ENCODE peak calls at places on chromosomes 12 and 14, in ten cellular contexts. I is H1, E is Panc1, W is GM23338, F is stomach, A is GM12891, Q is spleen, C is sigmoid colon, D is upper lobe of left lung, U is HepG2. L is an unnamed sample.

GRCh38 chr14:104009297-104009696 is 67.0 kb upstream of the RD3L start:
- DNase-seq in U (no peak), Q (no peak), C (no peak), I (no peak), E (no peak), W (no peak), F (no peak), D (no peak), A (no peak), L (no peak)

GRCh38 chr12:12180575-12180974 is 86.3 kb downstream of the LRP6 start:
- DNase-seq in E (no peak), Q (no peak), A (no peak), W (no peak), U (no peak), C (no peak), D (no peak), I (no peak), F (no peak), L (no peak)

GRCh38 chr12:121792607-121793500 is 634 bp downstream of the RHOF start:
- DNase-seq in U (peak), C (no peak), Q (peak), W (peak), E (no peak), A (no peak), D (peak), F (peak), I (no peak), L (no peak)

GRCh38 chr14:91149462-91149861 is 35.6 kb downstream of the DGLUCY start:
- DNase-seq in I (no peak), C (peak), D (peak), U (peak), Q (no peak), E (peak), F (peak), W (no peak), A (no peak), L (peak)

GRCh38 chr14:89918721-89919120 is 35.8 kb downstream of the EFCAB11 start:
- DNase-seq in E (no peak), A (no peak), W (no peak), C (no peak), Q (no peak), D (no peak), U (no peak), I (no peak), F (no peak), L (no peak)

GRCh38 chr12:12872139-12872933 is 19.0 kb upstream of the GPRC5A start:
- DNase-seq in I (no peak), F (peak), D (peak), A (no peak), E (no peak), W (peak), C (no peak), Q (no peak), U (peak), L (no peak)

GRCh38 chr12:77847060-77847541 is 16.4 kb downstream of the NAV3 start:
- DNase-seq in Q (no peak), U (no peak), E (peak), W (no peak), I (no peak), F (no peak), C (no peak), D (no peak), A (peak), L (no peak)

GRCh38 chr14:106277503-106277902 is 751.1 kb downstream of the TMEM121 start:
- DNase-seq in W (no peak), Q (no peak), U (peak), A (no peak), D (no peak), E (peak), C (no peak), F (peak), I (no peak), L (no peak)

GRCh38 chr12:64009321-64010068 is 165.0 kb downstream of the SRGAP1 start:
- DNase-seq in W (no peak), I (no peak), F (no peak), D (no peak), U (no peak), A (no peak), C (no peak), E (no peak), Q (no peak), L (no peak)

GRCh38 chr12:57715786-57716185 is 21.9 kb downstream of the OS9 start:
- DNase-seq in A (no peak), U (no peak), W (no peak), I (no peak), Q (no peak), F (no peak), E (no peak), C (no peak), D (no peak), L (peak)

GRCh38 chr14:102545461-102546265 is 36.1 kb upstream of the ANKRD9 start:
- DNase-seq in W (peak), Q (no peak), E (no peak), I (no peak), F (no peak), C (no peak), U (peak), A (no peak), D (no peak), L (no peak)

GRCh38 chr12:65022960-65023359 is 98.1 kb downstream of the WIF1 start:
- DNase-seq in U (no peak), C (no peak), W (no peak), E (no peak), Q (no peak), D (no peak), I (no peak), F (no peak), A (no peak), L (no peak)

GRCh38 chr12:51238510-51239334 is at the start of gene DAZAP2:
- DNase-seq in W (peak), E (peak), A (peak), I (peak), Q (peak), U (peak), F (peak), C (peak), D (peak), L (peak)

GRCh38 chr14:34030864-34031263 is 80.0 kb upstream of the EGLN3 start:
- DNase-seq in F (no peak), W (no peak), C (no peak), I (no peak), E (no peak), D (no peak), U (no peak), A (no peak), Q (no peak), L (no peak)

GRCh38 chr12:89084751-89085150 is 267.6 kb downstream of the DUSP6 start:
- DNase-seq in W (no peak), I (no peak), D (no peak), A (no peak), C (no peak), E (no peak), Q (no peak), F (no peak), U (no peak), L (no peak)

GRCh38 chr12:89087149-89087834 is 265.0 kb downstream of the DUSP6 start:
- DNase-seq in C (no peak), E (no peak), I (no peak), W (peak), U (no peak), A (no peak), Q (no peak), D (no peak), F (peak), L (no peak)

GRCh38 chr12:89083491-89083890 is 268.8 kb downstream of the DUSP6 start:
- DNase-seq in Q (no peak), D (no peak), A (no peak), I (no peak), W (no peak), U (no peak), F (no peak), C (no peak), E (no peak), L (no peak)

GRCh38 chr12:89087876-89088275 is 264.4 kb downstream of the DUSP6 start:
- DNase-seq in U (no peak), E (no peak), F (no peak), D (no peak), I (no peak), C (no peak), A (no peak), W (peak), Q (no peak), L (no peak)

DNA sequence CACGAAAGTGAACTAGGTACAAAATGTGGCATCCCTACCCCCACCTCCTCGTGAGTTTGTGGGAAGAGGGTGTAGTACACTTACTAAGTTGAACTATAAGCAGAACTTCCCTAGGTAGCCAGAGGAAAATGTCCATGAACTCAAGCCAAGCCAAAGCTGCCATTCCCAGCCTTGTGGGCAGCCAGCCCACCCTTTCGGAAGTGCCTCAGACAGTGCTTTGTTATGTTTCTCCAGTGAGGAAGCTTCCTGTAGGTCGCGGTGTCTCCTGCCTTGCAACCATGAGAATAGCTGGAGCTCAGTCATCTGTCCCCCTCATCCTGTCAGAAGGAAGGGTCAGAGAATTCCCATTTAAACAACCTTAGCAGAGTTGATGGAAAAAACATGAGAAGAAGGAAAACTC is 266.9 kb downstream of the DUSP6 start:
- DNase-seq in A (no peak), I (no peak), Q (no peak), F (no peak), E (no peak), D (no peak), U (no peak), C (no peak), W (peak), L (no peak)
- TF ChIP-seq POLR2AphosphoS5 in A (no peak), I (no peak), Q (peak), F (no peak), E (no peak), D (no peak), U (no peak), C (no peak), W (no peak), L (no peak)

GRCh38 chr12:89524201-89525001 is at the start of gene GALNT4:
- DNase-seq in D (peak), E (peak), F (peak), I (peak), A (peak), W (peak), C (peak), Q (peak), U (peak), L (peak)
- TF ChIP-seq POLR2AphosphoS5 in D (peak), E (peak), F (peak), I (peak), A (no peak), W (no peak), C (peak), Q (peak), U (peak), L (no peak)

GRCh38 chr12:92467886-92468285 is 234.9 kb upstream of the PLEKHG7 start:
- DNase-seq in U (no peak), D (no peak), Q (no peak), I (no peak), C (no peak), W (no peak), E (no peak), F (no peak), A (no peak), L (no peak)
- TF ChIP-seq POLR2AphosphoS5 in U (no peak), D (no peak), Q (peak), I (no peak), C (no peak), W (no peak), E (no peak), F (no peak), A (peak), L (no peak)

GRCh38 chr12:15336772-15337553 is 14.7 kb downstream of the PTPRO start:
- DNase-seq in E (no peak), I (no peak), U (no peak), A (no peak), C (no peak), D (no peak), Q (no peak), W (no peak), F (no peak), L (no peak)
- TF ChIP-seq POLR2AphosphoS5 in E (no peak), I (no peak), U (no peak), A (no peak), C (no peak), D (no peak), Q (no peak), W (no peak), F (no peak), L (no peak)

DNA sequence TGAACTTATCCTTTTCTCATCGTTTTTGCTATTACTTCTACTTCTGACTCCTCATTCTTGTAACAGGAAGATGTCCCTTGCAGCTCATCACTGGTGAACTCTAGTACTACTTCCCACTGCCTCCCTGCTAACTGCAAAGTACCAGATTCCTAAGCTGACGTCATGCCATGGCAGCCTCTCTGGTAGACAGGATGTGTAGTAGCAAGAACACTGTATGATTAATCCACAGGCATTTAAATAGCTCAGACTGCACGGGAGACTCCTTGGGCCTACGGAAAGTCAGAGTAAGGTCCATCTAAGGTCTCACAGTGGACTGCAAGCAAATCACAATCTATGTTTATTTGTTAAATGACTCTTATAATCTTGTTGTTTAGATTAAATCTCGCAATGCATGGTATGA is 43.5 kb downstream of the DNAI7 start:
- DNase-seq in U (no peak), F (peak), A (no peak), I (no peak), D (peak), W (peak), E (peak), C (peak), Q (no peak), L (no peak)
- TF ChIP-seq POLR2AphosphoS5 in U (no peak), F (peak), A (no peak), I (no peak), D (no peak), W (no peak), E (no peak), C (no peak), Q (no peak), L (no peak)

DNA sequence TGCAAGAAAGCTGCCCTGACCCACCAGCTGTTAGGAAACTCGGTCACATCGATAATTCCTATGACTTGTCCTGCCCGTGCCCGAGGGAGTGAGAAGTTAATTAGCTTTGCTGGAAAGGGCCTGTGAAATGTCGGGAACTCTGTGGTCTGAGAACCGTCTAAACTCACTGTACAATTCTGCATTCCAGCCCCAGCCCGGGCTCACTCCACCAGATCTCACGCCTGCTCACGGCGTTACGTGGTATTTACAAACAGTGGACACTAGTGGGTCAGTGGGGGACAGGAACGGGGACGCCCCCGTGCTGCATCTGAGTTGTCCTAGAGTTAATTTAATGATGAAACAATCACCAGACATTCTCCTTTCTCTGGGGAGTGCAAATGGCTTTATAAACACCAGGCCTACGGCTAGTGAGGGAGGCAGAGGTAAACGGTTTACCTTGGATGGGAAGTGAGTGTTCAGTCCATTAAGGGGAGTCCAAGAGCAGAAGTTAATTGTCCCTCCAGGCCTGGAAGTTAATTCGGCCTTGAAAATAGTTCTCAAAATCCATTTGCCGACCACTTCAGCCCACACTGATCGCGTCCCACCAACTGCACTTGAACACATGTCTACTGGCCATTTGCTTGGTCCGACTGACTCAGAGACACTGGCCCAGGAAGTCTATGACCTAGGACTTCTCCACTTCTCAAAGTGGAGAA is 93.5 kb upstream of the MED13L start:
- DNase-seq in W (no peak), E (no peak), I (no peak), Q (peak), U (no peak), C (no peak), D (no peak), A (no peak), F (no peak), L (no peak)
- TF ChIP-seq POLR2AphosphoS5 in W (no peak), E (no peak), I (no peak), Q (peak), U (no peak), C (no peak), D (no peak), A (no peak), F (no peak), L (no peak)

L was measured in breast epithelium.